ENCODE peak calls at places on chromosomes 6 and 20, in six cellular contexts. One of them, this sample, is unnamed.

GRCh38 chr20:7967199-7967844 is 27.1 kb upstream of the HAO1 start:
- DNase-seq in H9: no peak
- DNase-seq in transverse colon: no peak
- DNase-seq in adrenal gland: no peak
- DNase-seq in PC-3: peak; percentile 53
- DNase-seq in uterus: no peak
- DNase-seq in this sample: no peak

GRCh38 chr20:695165-695866 is 19.7 kb upstream of the SCRT2 start:
- DNase-seq in PC-3: no peak
- DNase-seq in transverse colon: no peak
- DNase-seq in uterus: no peak
- DNase-seq in H9: no peak
- DNase-seq in adrenal gland: no peak
- DNase-seq in this sample: no peak

GRCh38 chr6:61217714-61218113 is 1068.3 kb downstream of the KHDRBS2 start:
- DNase-seq in uterus: no peak
- DNase-seq in transverse colon: no peak
- DNase-seq in PC-3: no peak
- DNase-seq in adrenal gland: no peak
- DNase-seq in H9: no peak
- DNase-seq in this sample: no peak

GRCh38 chr6:138287144-138287955 is 69.1 kb upstream of the PBOV1 start:
- DNase-seq in uterus: no peak
- DNase-seq in PC-3: peak; percentile 63
- DNase-seq in H9: peak; percentile 77
- DNase-seq in adrenal gland: peak; percentile 39
- DNase-seq in transverse colon: peak; percentile 67
- DNase-seq in this sample: peak; percentile 38

GRCh38 chr6:119022796-119023195 is 55.7 kb downstream of the FAM184A start:
- DNase-seq in adrenal gland: no peak
- DNase-seq in uterus: no peak
- DNase-seq in PC-3: no peak
- DNase-seq in transverse colon: no peak
- DNase-seq in H9: no peak
- DNase-seq in this sample: no peak

GRCh38 chr6:33980176-33980805 is 165.6 kb downstream of the GRM4 start:
- DNase-seq in transverse colon: no peak
- DNase-seq in PC-3: no peak
- DNase-seq in adrenal gland: no peak
- DNase-seq in H9: peak; percentile 21
- DNase-seq in uterus: peak; percentile 2
- DNase-seq in this sample: no peak

GRCh38 chr20:36919715-36920333 is 31.7 kb downstream of the SAMHD1 start:
- DNase-seq in transverse colon: no peak
- DNase-seq in H9: no peak
- DNase-seq in uterus: no peak
- DNase-seq in adrenal gland: no peak
- DNase-seq in PC-3: peak; percentile 78
- DNase-seq in this sample: peak; percentile 26

GRCh38 chr20:51021067-51022025 is 1.6 kb downstream of the KCNG1 start:
- DNase-seq in transverse colon: no peak
- DNase-seq in PC-3: peak; percentile 30
- DNase-seq in H9: no peak
- DNase-seq in adrenal gland: no peak
- DNase-seq in uterus: no peak
- DNase-seq in this sample: no peak

GRCh38 chr6:22113046-22113766 is 183.6 kb downstream of the PRL start:
- DNase-seq in transverse colon: no peak
- DNase-seq in uterus: peak; percentile 52
- DNase-seq in adrenal gland: peak; percentile 81
- DNase-seq in PC-3: peak; percentile 98
- DNase-seq in H9: no peak
- DNase-seq in this sample: no peak

GRCh38 chr6:137099689-137100398 is 55.1 kb upstream of the IL20RA start:
- DNase-seq in PC-3: no peak
- DNase-seq in adrenal gland: no peak
- DNase-seq in transverse colon: no peak
- DNase-seq in uterus: no peak
- DNase-seq in H9: no peak
- DNase-seq in this sample: no peak

GRCh38 chr20:46945465-46945864 is 50.8 kb downstream of the EYA2 start:
- DNase-seq in transverse colon: no peak
- DNase-seq in uterus: no peak
- DNase-seq in adrenal gland: no peak
- DNase-seq in PC-3: peak; percentile 9
- DNase-seq in H9: no peak
- DNase-seq in this sample: no peak

GRCh38 chr6:131819507-131820228 is 11.8 kb downstream of the ENPP1 start:
- DNase-seq in uterus: no peak
- DNase-seq in transverse colon: no peak
- DNase-seq in adrenal gland: no peak
- DNase-seq in H9: no peak
- DNase-seq in PC-3: no peak
- DNase-seq in this sample: no peak

GRCh38 chr6:148398244-148398643 is 55.6 kb downstream of the SASH1 start:
- DNase-seq in PC-3: no peak
- DNase-seq in adrenal gland: no peak
- DNase-seq in uterus: no peak
- DNase-seq in transverse colon: no peak
- DNase-seq in H9: no peak
- DNase-seq in this sample: no peak

GRCh38 chr6:122704086-122704485 is 75.4 kb upstream of the FABP7 start:
- DNase-seq in H9: no peak
- DNase-seq in transverse colon: no peak
- DNase-seq in adrenal gland: no peak
- DNase-seq in PC-3: no peak
- DNase-seq in uterus: no peak
- DNase-seq in this sample: no peak

GRCh38 chr6:83592770-83593394 is 80.5 kb downstream of the PRSS35 start:
- DNase-seq in H9: peak; percentile 45
- DNase-seq in adrenal gland: peak; percentile 46
- DNase-seq in uterus: no peak
- DNase-seq in PC-3: peak; percentile 38
- DNase-seq in transverse colon: no peak
- DNase-seq in this sample: peak; percentile 53

GRCh38 chr6:31339210-31339609 is 17.8 kb downstream of the HLA-B start:
- DNase-seq in PC-3: no peak
- DNase-seq in transverse colon: no peak
- DNase-seq in H9: no peak
- DNase-seq in adrenal gland: no peak
- DNase-seq in uterus: no peak
- DNase-seq in this sample: no peak

GRCh38 chr6:4059115-4059777 is 19.7 kb downstream of the FAM217A start:
- DNase-seq in H9: no peak
- DNase-seq in PC-3: peak; percentile 93
- DNase-seq in adrenal gland: no peak
- DNase-seq in transverse colon: no peak
- DNase-seq in uterus: no peak
- DNase-seq in this sample: no peak

GRCh38 chr6:158026054-158026900 is 44.6 kb downstream of the SYNJ2 start:
- DNase-seq in H9: peak; percentile 78
- DNase-seq in PC-3: peak; percentile 74
- DNase-seq in transverse colon: peak; percentile 78
- DNase-seq in adrenal gland: peak; percentile 88
- DNase-seq in uterus: peak; percentile 96
- DNase-seq in this sample: peak; percentile 62
- TF ChIP-seq CTCF in H9: peak; percentile 70
- TF ChIP-seq CTCF in PC-3: no peak
- TF ChIP-seq CTCF in transverse colon: peak; percentile 51
- TF ChIP-seq CTCF in adrenal gland: no peak
- TF ChIP-seq CTCF in uterus: peak; percentile 69
- TF ChIP-seq CTCF in this sample: peak; percentile 19

DNA sequence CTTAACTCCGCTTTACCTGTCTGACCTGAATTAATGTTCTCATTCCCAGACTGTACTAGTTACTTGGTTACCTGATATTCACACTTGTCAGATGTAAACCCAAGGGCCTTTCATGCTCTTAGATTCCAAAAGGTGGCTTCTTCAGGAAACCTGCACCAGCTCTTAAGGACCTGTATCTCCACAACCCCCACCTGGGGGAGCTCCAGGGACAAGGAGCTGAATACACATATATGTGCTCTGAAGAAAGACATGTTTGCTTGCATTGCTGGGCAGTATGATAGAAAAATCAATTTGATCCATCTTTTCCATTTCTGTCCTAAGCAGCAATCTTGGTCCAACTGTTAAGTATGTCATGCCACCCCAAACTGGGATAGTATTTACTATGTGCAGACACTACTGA is 64.8 kb upstream of the POU3F2 start:
- DNase-seq in H9: peak; percentile 46
- DNase-seq in transverse colon: no peak
- DNase-seq in adrenal gland: no peak
- DNase-seq in PC-3: peak; percentile 47
- DNase-seq in uterus: no peak
- DNase-seq in this sample: no peak
- TF ChIP-seq CTCF in H9: peak; percentile 61
- TF ChIP-seq CTCF in transverse colon: no peak
- TF ChIP-seq CTCF in adrenal gland: no peak
- TF ChIP-seq CTCF in PC-3: peak; percentile 51
- TF ChIP-seq CTCF in uterus: no peak
- TF ChIP-seq CTCF in this sample: no peak

GRCh38 chr6:133042550-133043120 is 198.5 kb upstream of the EYA4 start:
- DNase-seq in H9: no peak
- DNase-seq in PC-3: no peak
- DNase-seq in uterus: no peak
- DNase-seq in adrenal gland: no peak
- DNase-seq in transverse colon: no peak
- DNase-seq in this sample: no peak

GRCh38 chr6:133041020-133041419 is 200.1 kb upstream of the EYA4 start:
- DNase-seq in transverse colon: no peak
- DNase-seq in H9: no peak
- DNase-seq in uterus: no peak
- DNase-seq in adrenal gland: no peak
- DNase-seq in PC-3: no peak
- DNase-seq in this sample: peak; percentile 18

GRCh38 chr6:133034509-133035206 is 206.5 kb upstream of the EYA4 start:
- DNase-seq in PC-3: peak; percentile 46
- DNase-seq in uterus: no peak
- DNase-seq in transverse colon: no peak
- DNase-seq in H9: no peak
- DNase-seq in adrenal gland: no peak
- DNase-seq in this sample: no peak

DNA sequence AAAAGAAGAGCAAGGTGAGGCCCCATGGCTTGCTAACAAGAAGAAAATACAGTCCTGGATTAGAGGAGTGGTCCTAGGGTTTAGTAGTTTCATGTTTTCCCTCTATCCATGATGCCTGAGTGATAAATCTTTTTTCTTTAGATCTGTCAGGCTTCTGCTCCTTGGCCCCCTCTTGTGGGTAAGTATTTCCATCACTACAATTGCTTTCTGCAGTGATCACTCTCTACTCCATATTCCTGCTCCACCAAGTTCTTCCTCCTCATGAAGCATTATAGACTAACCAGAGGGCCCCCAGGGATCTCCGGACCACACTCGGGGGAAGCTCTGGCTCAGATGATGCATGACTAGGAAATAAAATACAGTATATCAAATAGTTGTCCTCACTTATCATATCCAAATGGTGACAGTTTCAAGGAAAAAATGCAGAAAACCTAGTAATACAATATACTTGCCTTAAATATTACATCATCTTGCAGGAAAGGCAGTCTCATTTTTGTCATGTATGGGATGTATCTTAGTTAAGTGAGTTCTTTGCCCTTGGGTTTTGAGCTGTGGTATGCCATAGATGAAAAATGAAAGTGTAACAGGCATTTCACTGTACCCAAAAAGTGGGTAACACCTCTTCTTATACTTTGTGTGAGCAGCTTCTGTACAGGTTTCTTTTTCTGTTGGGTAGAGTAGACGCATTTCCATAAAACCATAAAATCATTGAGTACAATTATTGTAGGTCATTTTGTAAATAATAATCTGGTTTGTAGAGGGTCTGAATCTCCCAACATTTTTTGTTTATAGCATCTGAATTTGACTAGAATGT is 200.9 kb upstream of the EYA4 start:
- DNase-seq in adrenal gland: no peak
- DNase-seq in uterus: no peak
- DNase-seq in transverse colon: no peak
- DNase-seq in PC-3: peak; percentile 55
- DNase-seq in H9: no peak
- DNase-seq in this sample: peak; percentile 18
- TF ChIP-seq CTCF in adrenal gland: peak; percentile 5
- TF ChIP-seq CTCF in uterus: no peak
- TF ChIP-seq CTCF in transverse colon: no peak
- TF ChIP-seq CTCF in PC-3: peak; percentile 72
- TF ChIP-seq CTCF in H9: peak; percentile 70
- TF ChIP-seq CTCF in this sample: no peak

DNA sequence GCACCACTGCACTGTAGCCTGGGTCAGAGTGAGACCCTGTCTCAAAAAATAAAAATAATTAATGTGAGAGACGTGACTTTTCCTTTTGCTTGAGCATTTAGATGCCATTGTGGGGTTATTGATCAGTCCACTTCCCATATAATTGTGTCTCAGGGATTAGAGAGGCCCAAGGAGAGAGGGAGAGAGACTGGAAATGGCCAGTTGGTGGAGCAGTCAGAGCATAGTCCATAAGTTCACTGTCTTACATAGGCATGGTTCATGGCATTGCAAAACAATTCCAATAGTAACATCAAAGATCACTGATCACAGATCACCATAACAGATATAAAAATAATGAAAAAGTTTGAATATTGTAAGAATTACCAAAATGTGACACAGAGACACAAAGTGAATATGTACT is 15.2 kb upstream of the SDHAF4 start:
- DNase-seq in transverse colon: no peak
- DNase-seq in uterus: no peak
- DNase-seq in adrenal gland: no peak
- DNase-seq in H9: no peak
- DNase-seq in PC-3: no peak
- DNase-seq in this sample: no peak
- TF ChIP-seq CTCF in transverse colon: no peak
- TF ChIP-seq CTCF in uterus: no peak
- TF ChIP-seq CTCF in adrenal gland: no peak
- TF ChIP-seq CTCF in H9: peak; percentile 31
- TF ChIP-seq CTCF in PC-3: no peak
- TF ChIP-seq CTCF in this sample: no peak

DNA sequence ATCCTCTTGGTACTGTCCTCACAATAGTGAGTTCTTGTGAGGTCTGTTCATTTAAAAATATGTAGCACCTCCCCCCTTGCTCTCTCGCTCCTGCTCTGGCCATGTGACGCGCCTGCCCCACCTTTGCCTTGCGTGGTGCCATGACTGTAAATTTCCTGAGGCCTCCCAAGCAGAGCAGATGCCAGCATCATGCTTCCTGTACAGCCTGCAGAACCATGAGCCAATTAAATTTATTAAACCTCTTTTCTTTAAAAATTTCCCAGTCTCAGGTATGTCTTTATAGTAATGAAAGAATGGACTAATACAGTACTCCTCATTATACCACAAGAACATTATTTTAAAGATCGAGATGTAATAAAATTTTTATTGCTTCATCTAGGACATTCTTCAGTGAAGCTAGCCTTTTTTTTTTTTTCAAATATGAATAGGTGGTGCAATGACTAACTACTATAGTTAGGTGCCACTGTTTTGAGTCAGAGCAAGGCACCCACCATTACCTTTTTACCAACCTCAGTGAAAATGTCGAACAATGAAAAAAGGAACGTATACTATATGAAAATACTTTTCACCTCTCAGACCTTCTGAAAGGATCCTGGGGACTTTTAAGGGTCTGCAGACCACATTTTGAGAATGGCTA is 191.1 kb upstream of the SGK1 start:
- DNase-seq in PC-3: peak; percentile 47
- DNase-seq in transverse colon: no peak
- DNase-seq in uterus: no peak
- DNase-seq in adrenal gland: no peak
- DNase-seq in H9: no peak
- DNase-seq in this sample: no peak
- TF ChIP-seq CTCF in PC-3: no peak
- TF ChIP-seq CTCF in transverse colon: no peak
- TF ChIP-seq CTCF in uterus: no peak
- TF ChIP-seq CTCF in adrenal gland: no peak
- TF ChIP-seq CTCF in H9: no peak
- TF ChIP-seq CTCF in this sample: no peak